ENCODE peak calls at places on chromosomes 4 and X, in ten cellular contexts. B is islet precursor cell; O is body of pancreas; F is GM20000; I is Right ventricle myocardium inferior; J is hepatocyte; N is substantia nigra; M is CD8-positive, alpha-beta memory T cell; K is psoas muscle; D is NB4. L is an unnamed sample.

GRCh38 chr4:109730294-109731051 is 603 bp upstream of the PLA2G12A start:
- DNase-seq in B (peak), O (peak), F (no peak), I (peak), J (peak), N (peak), M (no peak), K (peak), D (no peak), L (no peak)

GRCh38 chr4:184167576-184167975 is 50.1 kb downstream of the ENPP6 start:
- DNase-seq in B (no peak), O (no peak), F (peak), I (no peak), J (no peak), N (no peak), M (no peak), K (no peak), D (no peak), L (no peak)

GRCh38 chr4:6134612-6135220 is 65.6 kb downstream of the JAKMIP1 start:
- DNase-seq in B (no peak), O (no peak), F (peak), I (no peak), J (no peak), N (no peak), M (no peak), K (no peak), D (peak), L (no peak)

GRCh38 chrX:153725832-153726285 is 1.2 kb downstream of the ABCD1 start:
- DNase-seq in B (no peak), O (no peak), F (no peak), I (no peak), J (no peak), N (no peak), M (no peak), K (no peak), D (peak), L (no peak)

GRCh38 chr4:153269223-153269990 is 65.2 kb downstream of the TRIM2 start:
- DNase-seq in B (no peak), O (no peak), F (no peak), I (no peak), J (no peak), N (no peak), M (no peak), K (no peak), D (no peak), L (no peak)

GRCh38 chrX:40152706-40153334 is 55.1 kb upstream of the BCOR start:
- DNase-seq in B (peak), O (peak), F (peak), I (no peak), J (peak), N (peak), M (no peak), K (peak), D (peak), L (no peak)

GRCh38 chrX:72545990-72546389 is 26.7 kb downstream of the HDAC8 start:
- DNase-seq in B (no peak), O (no peak), F (no peak), I (no peak), J (no peak), N (no peak), M (no peak), K (no peak), D (no peak), L (no peak)

GRCh38 chr4:14072506-14072905 is 445.0 kb upstream of the BOD1L1 start:
- DNase-seq in B (no peak), O (no peak), F (no peak), I (no peak), J (no peak), N (no peak), M (no peak), K (no peak), D (no peak), L (no peak)

GRCh38 chr4:104747635-104748034 is 252.9 kb upstream of the CXXC4 start:
- DNase-seq in B (no peak), O (no peak), F (no peak), I (no peak), J (no peak), N (no peak), M (no peak), K (no peak), D (no peak), L (no peak)

GRCh38 chr4:77052352-77052751 is 23.4 kb downstream of the CCNI start:
- DNase-seq in B (peak), O (peak), F (no peak), I (no peak), J (peak), N (no peak), M (peak), K (no peak), D (peak), L (no peak)

GRCh38 chrX:5380426-5380825 is 848.2 kb downstream of the NLGN4X start:
- DNase-seq in B (no peak), O (no peak), F (no peak), I (no peak), J (no peak), N (no peak), M (no peak), K (no peak), D (no peak), L (no peak)

GRCh38 chr4:12949719-12950118 is 534.4 kb downstream of the RAB28 start:
- DNase-seq in B (no peak), O (no peak), F (no peak), I (no peak), J (no peak), N (no peak), M (no peak), K (no peak), D (no peak), L (no peak)

GRCh38 chrX:19814240-19814639 is 73.2 kb downstream of the SH3KBP1 start:
- DNase-seq in B (no peak), O (no peak), F (no peak), I (no peak), J (no peak), N (no peak), M (no peak), K (no peak), D (peak), L (no peak)

GRCh38 chr4:15794905-15795304 is 16.8 kb downstream of the CD38 start:
- DNase-seq in B (no peak), O (no peak), F (no peak), I (no peak), J (no peak), N (no peak), M (no peak), K (no peak), D (peak), L (no peak)

GRCh38 chrX:41603591-41603990 is 85.2 kb upstream of the GPR34 start:
- DNase-seq in B (no peak), O (no peak), F (no peak), I (no peak), J (no peak), N (no peak), M (no peak), K (no peak), D (no peak), L (no peak)

GRCh38 chr4:2008921-2009650 is at the start of gene NELFA:
- DNase-seq in B (peak), O (peak), F (peak), I (peak), J (peak), N (peak), M (peak), K (peak), D (peak), L (peak)

GRCh38 chrX:22090181-22090580 is 58.1 kb downstream of the PHEX start:
- DNase-seq in B (no peak), O (no peak), F (no peak), I (no peak), J (no peak), N (no peak), M (no peak), K (no peak), D (no peak), L (no peak)

GRCh38 chr4:101597204-101597603 is 193.3 kb upstream of the BANK1 start:
- DNase-seq in B (no peak), O (no peak), F (peak), I (no peak), J (no peak), N (no peak), M (peak), K (no peak), D (peak), L (no peak)

GRCh38 chrX:44675364-44676024 is 132.8 kb upstream of the FUNDC1 start:
- DNase-seq in B (peak), O (no peak), F (no peak), I (peak), J (peak), N (no peak), M (no peak), K (peak), D (peak), L (no peak)

GRCh38 chr4:120682981-120683380 is 239.5 kb downstream of the PRDM5 start:
- DNase-seq in B (no peak), O (no peak), F (no peak), I (no peak), J (no peak), N (no peak), M (no peak), K (no peak), D (no peak), L (no peak)

GRCh38 chrX:70480660-70481018 is 36.0 kb downstream of the DLG3 start:
- DNase-seq in B (no peak), O (no peak), F (no peak), I (no peak), J (no peak), N (no peak), M (no peak), K (no peak), D (no peak), L (no peak)

GRCh38 chr4:186624951-186625350 is 69.6 kb upstream of the MTNR1A start:
- DNase-seq in B (no peak), O (no peak), F (no peak), I (no peak), J (no peak), N (no peak), M (no peak), K (no peak), D (no peak), L (no peak)

GRCh38 chrX:154485150-154486051 is 1.0 kb downstream of the UBL4A start:
- DNase-seq in B (no peak), O (no peak), F (no peak), I (no peak), J (no peak), N (no peak), M (no peak), K (no peak), D (no peak), L (no peak)

GRCh38 chr4:122716825-122717448 is 15.6 kb upstream of the BBS12 start:
- DNase-seq in B (peak), O (peak), F (peak), I (peak), J (peak), N (no peak), M (peak), K (peak), D (peak), L (no peak)

GRCh38 chr4:665381-665750 is 8.7 kb downstream of the ATP5ME start:
- DNase-seq in B (no peak), O (no peak), F (no peak), I (peak), J (no peak), N (no peak), M (no peak), K (peak), D (no peak), L (peak)

GRCh38 chr4:126715067-126715466 is 917.7 kb upstream of the INTU start:
- DNase-seq in B (no peak), O (no peak), F (no peak), I (no peak), J (no peak), N (no peak), M (no peak), K (no peak), D (no peak), L (no peak)

GRCh38 chr4:6372649-6373525 is 99.5 kb downstream of the PPP2R2C start:
- DNase-seq in B (peak), O (no peak), F (peak), I (peak), J (peak), N (no peak), M (no peak), K (no peak), D (peak), L (peak)

GRCh38 chr4:137531951-137532868 is at the start of gene PCDH18:
- DNase-seq in B (peak), O (peak), F (peak), I (peak), J (peak), N (peak), M (peak), K (peak), D (no peak), L (no peak)

GRCh38 chr4:16597829-16598228 is 300.6 kb downstream of the LDB2 start:
- DNase-seq in B (peak), O (no peak), F (no peak), I (no peak), J (peak), N (no peak), M (no peak), K (no peak), D (no peak), L (no peak)

GRCh38 chrX:51002160-51002632 is 91.7 kb downstream of the BMP15 start:
- DNase-seq in B (no peak), O (no peak), F (no peak), I (peak), J (no peak), N (no peak), M (no peak), K (peak), D (no peak), L (no peak)

GRCh38 chr4:5037553-5038551 is 13.4 kb upstream of the STK32B start:
- DNase-seq in B (no peak), O (no peak), F (no peak), I (no peak), J (peak), N (no peak), M (no peak), K (no peak), D (peak), L (no peak)

GRCh38 chr4:143486314-143486713 is 27.2 kb upstream of the SMARCA5 start:
- DNase-seq in B (no peak), O (no peak), F (no peak), I (no peak), J (no peak), N (no peak), M (no peak), K (no peak), D (no peak), L (no peak)

GRCh38 chr4:180923476-180923875 is 1319.7 kb upstream of the TENM3 start:
- DNase-seq in B (no peak), O (no peak), F (no peak), I (no peak), J (no peak), N (no peak), M (no peak), K (no peak), D (no peak), L (no peak)

GRCh38 chrX:11867610-11868345 is 109.7 kb downstream of the MSL3 start:
- DNase-seq in B (no peak), O (no peak), F (no peak), I (no peak), J (no peak), N (no peak), M (no peak), K (no peak), D (peak), L (no peak)

GRCh38 chrX:11386001-11386523 is 92.8 kb downstream of the AMELX start:
- DNase-seq in B (peak), O (no peak), F (no peak), I (no peak), J (peak), N (no peak), M (no peak), K (peak), D (no peak), L (no peak)

GRCh38 chr4:123102897-123103489 is 180.6 kb upstream of the NUDT6 start:
- DNase-seq in B (no peak), O (no peak), F (peak), I (no peak), J (peak), N (no peak), M (peak), K (no peak), D (peak), L (no peak)

GRCh38 chr4:119039779-119040178 is 95.9 kb upstream of the MYOZ2 start:
- DNase-seq in B (no peak), O (no peak), F (no peak), I (no peak), J (peak), N (no peak), M (no peak), K (no peak), D (peak), L (no peak)

GRCh38 chr4:20679946-20680345 is 20.3 kb upstream of the PACRGL start:
- DNase-seq in B (no peak), O (no peak), F (no peak), I (no peak), J (no peak), N (no peak), M (no peak), K (no peak), D (no peak), L (no peak)

GRCh38 chr4:102174800-102175199 is 170.5 kb downstream of the SLC39A8 start:
- DNase-seq in B (peak), O (no peak), F (no peak), I (no peak), J (no peak), N (no peak), M (no peak), K (no peak), D (no peak), L (no peak)